ENCODE peak calls at places on chromosomes 12 and 14, in ten cellular contexts. K is thoracic aorta; M is psoas muscle; X is K562; D is Panc1; V is stimulated activated naive CD8-positive, alpha-beta T cell treated with anti-CD3 and anti-CD28 coated beads, Interleukin-15, Interleukin-2, amounts not matched to agents 100 U/mL and 50 U/mL, for 24 hours; R is heart right ventricle; I is WTC11; G is activated T-helper 17 cell treated with anti-CD3 and anti-CD28 coated beads, Interleukin-2, amount 50 U/mL, for 72 hours; Z is upper lobe of right lung. H is an unnamed sample.

GRCh38 chr14:56702515-56702914 is 107.8 kb downstream of the OTX2 start:
- ATAC-seq in M (no peak), D (no peak), X (no peak), G (no peak), R (no peak), Z (no peak), V (no peak), I (peak; percentile 69), K (no peak), H (no peak)

GRCh38 chr14:103862393-103862782 is 15.0 kb upstream of the PPP1R13B start:
- ATAC-seq in Z (peak; percentile 56), V (no peak), I (no peak), K (no peak), G (no peak), D (no peak), M (no peak), X (peak; percentile 85), R (no peak), H (no peak)

GRCh38 chr14:95256011-95256775 is 63.5 kb downstream of the CLMN start:
- ATAC-seq in Z (no peak), M (no peak), V (no peak), D (peak; percentile 10), X (no peak), K (no peak), I (no peak), R (no peak), G (no peak), H (no peak)

GRCh38 chr14:58898655-58899316 is 261.0 kb downstream of the DACT1 start:
- ATAC-seq in I (no peak), X (no peak), K (no peak), V (no peak), R (no peak), M (no peak), Z (no peak), G (no peak), D (no peak), H (peak; percentile 57)

GRCh38 chr14:80946797-80947196 is 5.3 kb upstream of the CEP128 start:
- ATAC-seq in V (no peak), Z (no peak), X (no peak), G (peak; percentile 78), D (no peak), K (no peak), I (no peak), M (no peak), R (no peak), H (no peak)

GRCh38 chr12:125070117-125070516 is 4.9 kb downstream of the AACS start:
- ATAC-seq in Z (no peak), V (no peak), K (no peak), G (no peak), R (no peak), X (no peak), M (no peak), I (no peak), D (no peak), H (no peak)

GRCh38 chr12:132270516-132270915 is 58.9 kb downstream of the GALNT9 start:
- ATAC-seq in M (no peak), D (no peak), R (no peak), V (no peak), I (no peak), K (no peak), X (no peak), G (no peak), Z (no peak), H (no peak)

GRCh38 chr12:116933512-116934246 is 22.9 kb downstream of the FBXW8 start:
- ATAC-seq in I (no peak), M (no peak), V (no peak), K (no peak), X (no peak), Z (no peak), D (no peak), R (no peak), G (no peak), H (no peak)

GRCh38 chr12:22919883-22920282 is 294.9 kb downstream of the ETNK1 start:
- ATAC-seq in D (no peak), I (no peak), Z (no peak), G (no peak), K (no peak), V (no peak), R (no peak), M (no peak), X (no peak), H (no peak)

GRCh38 chr12:74790958-74791357 is 253.3 kb downstream of the ATXN7L3B start:
- ATAC-seq in I (peak; percentile 61), V (no peak), K (no peak), M (peak; percentile 57), X (no peak), D (no peak), R (no peak), Z (no peak), G (no peak), H (no peak)

GRCh38 chr12:95611676-95612309 is 60.5 kb upstream of the USP44 start:
- ATAC-seq in K (no peak), I (peak; percentile 69), Z (peak; percentile 86), R (no peak), G (no peak), M (no peak), D (no peak), V (no peak), X (no peak), H (no peak)

GRCh38 chr12:22993639-22994038 is 368.7 kb downstream of the ETNK1 start:
- ATAC-seq in Z (no peak), V (no peak), X (no peak), R (no peak), G (no peak), D (no peak), I (peak; percentile 39), K (no peak), M (no peak), H (no peak)

GRCh38 chr12:61282790-61283575 is 977.2 kb upstream of the USP15 start:
- ATAC-seq in X (no peak), I (no peak), M (no peak), D (no peak), V (no peak), K (no peak), Z (no peak), G (no peak), R (no peak), H (no peak)

GRCh38 chr14:28609228-28609828 is 157.3 kb upstream of the FOXG1 start:
- ATAC-seq in I (peak; percentile 78), R (no peak), D (no peak), M (no peak), G (no peak), X (no peak), K (no peak), V (no peak), Z (peak; percentile 75), H (no peak)

GRCh38 chr14:100294213-100294962 is 11.9 kb downstream of the SLC25A29 start:
- ATAC-seq in M (peak; percentile 18), K (no peak), Z (no peak), D (no peak), G (no peak), V (no peak), I (no peak), R (peak; percentile 28), X (peak; percentile 43), H (peak; percentile 24)

GRCh38 chr12:7068240-7068993 is 7.9 kb downstream of the C1S start:
- ATAC-seq in G (no peak), R (peak; percentile 94), I (no peak), V (no peak), D (no peak), K (no peak), Z (peak; percentile 48), M (peak; percentile 98), X (peak; percentile 43), H (no peak)

GRCh38 chr12:62466596-62467411 is at the start of gene MON2:
- ATAC-seq in G (peak; percentile 100), X (peak; percentile 98), K (peak; percentile 85), Z (peak; percentile 100), V (peak; percentile 99), I (peak; percentile 96), D (peak; percentile 100), M (peak; percentile 100), R (peak; percentile 100), H (peak; percentile 100)